ENCODE peak calls at places on chromosomes 6 and 20, in ten cellular contexts. O, Q, H, U, Z, S, B, G, N and V are unnamed samples.
A peak's percentile ranks its signal among the peaks of the same experiment; 100 is the strongest.

GRCh38 chr6:1347187-1347560 is 35.3 kb downstream of the FOXQ1 start:
- DNase-seq in O (no peak), Q (peak; percentile 5), H (no peak), U (no peak), Z (no peak), S (no peak), B (no peak), G (no peak), N (no peak), V (no peak)

GRCh38 chr6:36280467-36280866 is 10.6 kb downstream of the PNPLA1 start:
- DNase-seq in O (no peak), Q (no peak), H (no peak), U (no peak), Z (no peak), S (no peak), B (no peak), G (no peak), N (no peak), V (no peak)

GRCh38 chr6:169991031-169991390 is 239.6 kb downstream of the ERMARD start:
- DNase-seq in O (no peak), Q (no peak), H (no peak), U (no peak), Z (no peak), S (no peak), B (no peak), G (no peak), N (no peak), V (peak; percentile 13)

GRCh38 chr6:141133836-141134235 is 998.9 kb upstream of the GJE1 start:
- DNase-seq in O (no peak), Q (no peak), H (no peak), U (no peak), Z (no peak), S (no peak), B (no peak), G (no peak), N (no peak), V (no peak)

GRCh38 chr6:55175778-55176084 is 1.4 kb downstream of the HCRTR2 start:
- DNase-seq in O (no peak), Q (no peak), H (no peak), U (no peak), Z (no peak), S (no peak), B (no peak), G (no peak), N (no peak), V (no peak)

GRCh38 chr20:45336530-45337366 is 11.5 kb downstream of the SDC4 start:
- DNase-seq in O (peak; percentile 85), Q (peak; percentile 71), H (no peak), U (no peak), Z (peak; percentile 83), S (no peak), B (no peak), G (no peak), N (peak; percentile 19), V (peak; percentile 58)

GRCh38 chr6:6436946-6437345 is 116.5 kb upstream of the F13A1 start:
- DNase-seq in O (no peak), Q (no peak), H (no peak), U (no peak), Z (no peak), S (no peak), B (no peak), G (no peak), N (no peak), V (no peak)

GRCh38 chr6:86832686-86833085 is 104.6 kb upstream of the HTR1E start:
- DNase-seq in O (no peak), Q (no peak), H (no peak), U (no peak), Z (no peak), S (no peak), B (no peak), G (no peak), N (no peak), V (no peak)

GRCh38 chr6:157935786-157936185 is 45.9 kb upstream of the SYNJ2 start:
- DNase-seq in O (no peak), Q (no peak), H (no peak), U (no peak), Z (no peak), S (no peak), B (no peak), G (no peak), N (no peak), V (no peak)

GRCh38 chr6:106431972-106432371 is 71.5 kb downstream of the CRYBG1 start:
- DNase-seq in O (no peak), Q (no peak), H (no peak), U (no peak), Z (no peak), S (no peak), B (no peak), G (no peak), N (no peak), V (no peak)

GRCh38 chr6:37979392-37980221 is 160.1 kb downstream of the ZFAND3 start:
- DNase-seq in O (no peak), Q (no peak), H (no peak), U (no peak), Z (no peak), S (peak; percentile 17), B (no peak), G (no peak), N (no peak), V (no peak)

GRCh38 chr20:62386383-62387218 is at the start of gene RPS21:
- DNase-seq in O (peak; percentile 93), Q (peak; percentile 94), H (peak; percentile 93), U (peak; percentile 90), Z (peak; percentile 88), S (peak; percentile 92), B (peak; percentile 98), G (peak; percentile 98), N (peak; percentile 95), V (peak; percentile 94)
- TF ChIP-seq POLR2A in O (peak; percentile 77), Q (peak; percentile 30), H (peak; percentile 87), U (peak; percentile 91), Z (peak; percentile 85), S (peak; percentile 90), B (peak; percentile 96), G (peak; percentile 45), N (no peak), V (peak; percentile 40)

DNA sequence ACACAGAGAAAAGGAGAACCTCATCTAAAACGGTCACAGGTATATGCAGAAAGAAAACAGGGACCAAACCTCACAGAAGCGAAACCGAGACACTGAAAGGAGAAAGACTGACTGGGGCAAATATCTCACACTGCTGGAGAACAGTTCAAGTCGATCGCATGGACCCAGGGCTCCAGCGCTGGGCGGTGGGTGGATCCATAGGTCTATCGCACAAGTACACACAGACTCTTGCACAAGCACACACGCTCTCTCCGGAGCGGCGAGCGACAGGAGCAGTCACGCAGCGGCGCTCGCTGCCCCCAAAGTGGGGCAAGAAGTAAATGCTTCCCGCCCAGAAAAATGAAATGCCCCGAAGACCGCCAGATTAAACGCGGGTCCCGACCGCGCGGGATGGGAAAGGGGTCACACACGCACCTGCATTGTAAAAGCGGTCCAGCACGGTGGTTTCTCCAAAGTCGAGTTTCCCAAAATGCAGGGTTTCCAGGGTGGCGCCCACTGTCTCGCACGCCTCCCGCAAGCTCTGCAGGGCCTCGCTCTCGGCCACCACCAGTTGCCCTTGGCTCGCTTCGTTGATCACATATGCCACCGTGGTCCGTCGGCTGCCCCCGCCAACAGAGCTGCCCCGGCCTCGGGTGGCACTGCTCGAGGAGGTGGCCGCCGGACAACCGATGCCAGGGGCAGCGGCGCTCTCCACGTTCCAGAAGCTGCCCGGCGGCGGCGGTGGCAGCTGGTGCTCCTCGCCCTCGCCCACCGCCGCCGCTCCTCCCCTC is 796 bp downstream of the MAP3K5 start:
- DNase-seq in O (peak; percentile 53), Q (peak; percentile 78), H (peak; percentile 53), U (no peak), Z (no peak), S (peak; percentile 61), B (peak; percentile 94), G (peak; percentile 94), N (peak; percentile 46), V (peak; percentile 81)
- TF ChIP-seq POLR2A in O (no peak), Q (no peak), H (peak; percentile 37), U (no peak), Z (no peak), S (peak; percentile 17), B (no peak), G (peak; percentile 64), N (no peak), V (peak; percentile 32)

GRCh38 chr6:31350973-31351733 is 5.8 kb downstream of the HLA-B start:
- DNase-seq in O (no peak), Q (no peak), H (no peak), U (no peak), Z (no peak), S (no peak), B (no peak), G (no peak), N (no peak), V (no peak)

GRCh38 chr6:31350551-31350950 is 6.4 kb downstream of the HLA-B start:
- DNase-seq in O (no peak), Q (no peak), H (no peak), U (no peak), Z (no peak), S (no peak), B (no peak), G (no peak), N (no peak), V (no peak)

GRCh38 chr6:31352497-31353368 is 4.2 kb downstream of the HLA-B start:
- DNase-seq in O (no peak), Q (no peak), H (no peak), U (no peak), Z (no peak), S (no peak), B (peak; percentile 19), G (no peak), N (no peak), V (no peak)

GRCh38 chr6:31353508-31353907 is 3.5 kb downstream of the HLA-B start:
- DNase-seq in O (no peak), Q (no peak), H (no peak), U (no peak), Z (no peak), S (no peak), B (peak; percentile 64), G (no peak), N (no peak), V (no peak)

GRCh38 chr6:31351734-31352496 is 5.1 kb downstream of the HLA-B start:
- DNase-seq in O (no peak), Q (no peak), H (no peak), U (no peak), Z (no peak), S (no peak), B (peak; percentile 91), G (no peak), N (no peak), V (no peak)
- TF ChIP-seq POLR2A in O (no peak), Q (no peak), H (no peak), U (no peak), Z (no peak), S (no peak), B (no peak), G (no peak), N (no peak), V (no peak)

DNA sequence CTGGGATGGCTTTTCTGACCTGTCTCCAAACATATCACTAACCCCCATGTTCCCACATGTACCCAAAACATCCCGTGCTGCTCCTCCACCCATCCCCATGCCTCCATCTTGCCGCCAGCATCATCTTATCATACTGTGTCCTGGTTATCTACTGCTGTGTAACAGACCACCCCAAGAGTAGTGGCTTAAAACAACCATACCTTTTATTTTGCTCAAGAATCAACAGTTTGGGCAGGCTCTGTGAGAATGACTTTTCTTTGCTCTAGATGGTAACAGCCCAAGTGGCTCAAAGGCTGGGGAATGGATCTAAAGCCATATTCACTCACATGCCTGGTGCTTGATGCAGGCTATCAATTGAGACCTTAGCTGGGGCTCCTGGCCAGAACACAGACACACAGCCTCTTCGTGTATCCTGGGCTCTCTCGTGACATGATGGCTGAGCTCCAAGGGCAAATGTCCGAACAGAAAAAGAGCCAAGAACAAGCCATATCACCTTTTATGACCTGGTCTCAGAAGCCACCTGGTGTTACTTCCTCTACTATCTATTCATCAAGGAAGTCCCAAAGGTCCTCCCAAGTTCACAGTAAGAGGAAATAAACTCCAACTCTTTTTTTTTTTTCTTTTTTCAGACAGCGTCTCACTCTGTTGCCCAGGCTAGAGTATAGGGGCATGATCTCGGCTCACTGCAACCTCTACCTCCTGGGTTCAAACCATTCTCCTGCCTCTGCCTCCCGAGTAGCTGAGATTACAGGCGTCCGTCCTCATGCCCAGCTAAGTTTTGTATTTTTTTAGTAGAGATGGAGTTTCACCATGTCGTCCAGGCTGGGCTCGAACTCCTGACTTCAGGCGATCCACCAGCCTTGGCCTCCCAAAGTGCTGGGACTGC is 159.4 kb upstream of the JARID2 start:
- DNase-seq in O (no peak), Q (no peak), H (no peak), U (no peak), Z (no peak), S (no peak), B (no peak), G (no peak), N (no peak), V (peak; percentile 39)
- TF ChIP-seq POLR2A in O (no peak), Q (no peak), H (no peak), U (no peak), Z (no peak), S (no peak), B (no peak), G (no peak), N (no peak), V (no peak)